ENCODE peak calls at places on chromosomes 13 and 19, in nine cellular contexts. P is GF-D8, E is choroid plexus epithelial cell, S is heart right ventricle, N is NCI-H524, Y is HT1080, C is suprapubic skin, A is fibroblast of pulmonary artery, Z is EL. T is an unnamed sample.

GRCh38 chr19:48798937-48799336 is 11.9 kb downstream of the BCAT2 start:
- DNase-seq in P (no peak), E (peak; percentile 58), S (no peak), N (no peak), Y (no peak), C (no peak), A (no peak), Z (peak; percentile 65), T (no peak)

GRCh38 chr19:46015961-46016425 is 6.9 kb downstream of the PGLYRP1 start:
- DNase-seq in P (no peak), E (no peak), S (no peak), N (no peak), Y (no peak), C (no peak), A (no peak), Z (no peak), T (peak; percentile 35)

GRCh38 chr19:47778954-47779351 is 450 bp downstream of the SELENOW start:
- DNase-seq in P (no peak), E (peak; percentile 21), S (peak; percentile 47), N (no peak), Y (no peak), C (no peak), A (no peak), Z (no peak), T (no peak)

GRCh38 chr19:18386543-18387251 is 739 bp downstream of the GDF15 start:
- DNase-seq in P (no peak), E (peak; percentile 68), S (no peak), N (no peak), Y (no peak), C (no peak), A (peak; percentile 58), Z (no peak), T (no peak)

GRCh38 chr13:51913421-51914136 is 51.8 kb downstream of the CCDC70 start:
- DNase-seq in P (no peak), E (no peak), S (peak; percentile 12), N (no peak), Y (no peak), C (peak; percentile 24), A (no peak), Z (no peak), T (no peak)

GRCh38 chr19:47511681-47512080 is 3.2 kb downstream of the NAPA start:
- DNase-seq in P (no peak), E (peak; percentile 61), S (no peak), N (peak; percentile 90), Y (no peak), C (no peak), A (peak; percentile 56), Z (no peak), T (no peak)

GRCh38 chr13:26010487-26011207 is 41.2 kb downstream of the SHISA2 start:
- DNase-seq in P (no peak), E (no peak), S (no peak), N (no peak), Y (no peak), C (no peak), A (no peak), Z (no peak), T (no peak)

GRCh38 chr19:1252818-1253513 is 4.6 kb downstream of the MIDN start:
- DNase-seq in P (peak; percentile 95), E (peak; percentile 99), S (peak; percentile 94), N (no peak), Y (peak; percentile 91), C (peak; percentile 96), A (peak; percentile 98), Z (peak; percentile 97), T (peak; percentile 69)

GRCh38 chr13:43783820-43784219 is 3.0 kb downstream of the ENOX1 start:
- DNase-seq in P (no peak), E (peak; percentile 75), S (peak; percentile 12), N (peak; percentile 39), Y (peak; percentile 76), C (no peak), A (peak; percentile 89), Z (peak; percentile 26), T (no peak)

GRCh38 chr13:38386421-38386820 is 36.8 kb downstream of the UFM1 start:
- DNase-seq in P (no peak), E (peak; percentile 60), S (no peak), N (no peak), Y (no peak), C (no peak), A (peak; percentile 47), Z (no peak), T (no peak)

GRCh38 chr13:30615851-30616311 is 1.8 kb upstream of the USPL1 start:
- DNase-seq in P (peak; percentile 54), E (peak; percentile 66), S (no peak), N (no peak), Y (peak; percentile 40), C (no peak), A (peak; percentile 59), Z (peak; percentile 32), T (no peak)

GRCh38 chr19:3573162-3573857 is 566 bp downstream of the HMG20B start:
- DNase-seq in P (no peak), E (peak; percentile 17), S (no peak), N (no peak), Y (no peak), C (no peak), A (no peak), Z (no peak), T (no peak)

GRCh38 chr19:11624064-11624463 is 26.8 kb downstream of the ZNF627 start:
- DNase-seq in P (no peak), E (peak; percentile 37), S (no peak), N (no peak), Y (no peak), C (no peak), A (peak; percentile 37), Z (peak; percentile 50), T (no peak)

GRCh38 chr13:30713133-30713532 is 22.2 kb upstream of the ALOX5AP start:
- DNase-seq in P (peak; percentile 99), E (no peak), S (no peak), N (no peak), Y (peak; percentile 50), C (no peak), A (peak; percentile 46), Z (peak; percentile 38), T (no peak)

GRCh38 chr19:7203317-7203716 is 90.9 kb downstream of the INSR start:
- DNase-seq in P (no peak), E (no peak), S (no peak), N (no peak), Y (no peak), C (no peak), A (no peak), Z (no peak), T (no peak)

GRCh38 chr13:110625771-110626321 is 10.5 kb downstream of the NAXD start:
- DNase-seq in P (no peak), E (no peak), S (no peak), N (no peak), Y (no peak), C (no peak), A (no peak), Z (no peak), T (no peak)

GRCh38 chr19:35168261-35168660 is 13.7 kb downstream of the FXYD5 start:
- DNase-seq in P (no peak), E (no peak), S (no peak), N (no peak), Y (peak; percentile 40), C (no peak), A (no peak), Z (peak; percentile 72), T (no peak)

GRCh38 chr19:9362905-9363304 is at the start of gene ZNF177:
- DNase-seq in P (no peak), E (peak; percentile 4), S (no peak), N (no peak), Y (no peak), C (no peak), A (no peak), Z (peak; percentile 8), T (no peak)

GRCh38 chr19:29264897-29265296 is 51.9 kb upstream of the UQCRFS1 start:
- DNase-seq in P (no peak), E (no peak), S (no peak), N (no peak), Y (no peak), C (no peak), A (no peak), Z (no peak), T (no peak)

GRCh38 chr13:39148513-39148961 is 110.3 kb downstream of the NHLRC3 start:
- DNase-seq in P (no peak), E (peak; percentile 76), S (no peak), N (no peak), Y (peak; percentile 56), C (no peak), A (peak; percentile 57), Z (peak; percentile 37), T (no peak)

GRCh38 chr19:18017275-18018083 is 9.5 kb downstream of the ARRDC2 start:
- DNase-seq in P (no peak), E (peak; percentile 36), S (peak; percentile 25), N (no peak), Y (no peak), C (no peak), A (no peak), Z (no peak), T (no peak)

GRCh38 chr19:1001538-1002166 is 1.4 kb downstream of the GRIN3B start:
- DNase-seq in P (no peak), E (no peak), S (no peak), N (peak; percentile 17), Y (peak; percentile 24), C (no peak), A (no peak), Z (peak; percentile 37), T (peak; percentile 74)